ENCODE peak calls at places on chromosomes 11 and 22, in seven cellular contexts. F, Z, O, P, W, G and R are unnamed samples.

GRCh38 chr11:33742249-33742851 is 6.1 kb upstream of the CD59 start:
- DNase-seq in F (no peak), P (no peak), O (no peak), W (peak), Z (no peak), G (no peak), R (no peak)

GRCh38 chr11:2540521-2541320 is 95.9 kb downstream of the KCNQ1 start:
- DNase-seq in F (no peak), W (no peak), Z (no peak), P (peak), G (no peak), O (peak), R (no peak)

GRCh38 chr11:94882931-94883330 is 90.4 kb downstream of the CWC15 start:
- DNase-seq in P (no peak), F (no peak), G (no peak), O (no peak), Z (no peak), W (no peak), R (no peak)

GRCh38 chr11:72410956-72411355 is 23.4 kb downstream of the CLPB start:
- DNase-seq in P (no peak), G (no peak), F (no peak), O (no peak), W (no peak), Z (no peak), R (no peak)

GRCh38 chr11:58923300-58923788 is 15.9 kb upstream of the GLYATL1 start:
- DNase-seq in W (peak), P (no peak), Z (no peak), O (peak), G (peak), F (peak), R (peak)

GRCh38 chr22:22408731-22409696 is 99.5 kb downstream of the ZNF280B start:
- DNase-seq in O (peak), G (peak), F (peak), W (peak), P (no peak), Z (no peak), R (no peak)

GRCh38 chr11:19632435-19632834 is 80.2 kb upstream of the NAV2 start:
- DNase-seq in G (no peak), Z (no peak), W (no peak), O (no peak), P (no peak), F (no peak), R (no peak)

GRCh38 chr22:37544955-37545702 is 15.2 kb upstream of the CDC42EP1 start:
- DNase-seq in G (no peak), P (peak), Z (peak), W (peak), O (peak), F (no peak), R (no peak)

GRCh38 chr11:17410606-17411379 is 22.3 kb upstream of the KCNJ11 start:
- DNase-seq in F (no peak), G (no peak), Z (no peak), W (no peak), P (no peak), O (peak), R (no peak)

GRCh38 chr22:38754247-38755154 is 1.3 kb downstream of the SUN2 start:
- DNase-seq in O (peak), Z (no peak), F (peak), W (no peak), P (no peak), G (no peak), R (no peak)

GRCh38 chr22:35903571-35904331 is 124.9 kb downstream of the RBFOX2 start:
- DNase-seq in F (no peak), P (no peak), O (no peak), G (no peak), W (no peak), Z (no peak), R (no peak)

GRCh38 chr11:47269002-47269828 is 718 bp upstream of the MADD start:
- DNase-seq in F (peak), O (peak), P (peak), G (peak), Z (peak), W (peak), R (peak)

GRCh38 chr11:122517403-122518379 is 137.8 kb upstream of the UBASH3B start:
- DNase-seq in G (no peak), O (no peak), P (no peak), Z (no peak), W (no peak), F (no peak), R (no peak)

GRCh38 chr22:29867260-29867659 is 15.7 kb upstream of the MTMR3 start:
- DNase-seq in O (no peak), F (no peak), Z (no peak), G (no peak), W (no peak), P (no peak), R (no peak)

GRCh38 chr11:78205256-78205655 is 16.5 kb downstream of the USP35 start:
- DNase-seq in O (no peak), F (no peak), P (peak), Z (no peak), W (no peak), G (no peak), R (no peak)

GRCh38 chr11:33801821-33802413 is 27.6 kb upstream of the FBXO3 start:
- DNase-seq in G (no peak), P (no peak), O (no peak), W (no peak), Z (no peak), F (no peak), R (no peak)

GRCh38 chr22:31378123-31378522 is 21.3 kb upstream of the DRG1 start:
- DNase-seq in W (no peak), F (no peak), O (no peak), P (no peak), G (no peak), Z (no peak), R (no peak)

GRCh38 chr11:72406536-72407507 is 27.5 kb downstream of the CLPB start:
- DNase-seq in W (no peak), Z (no peak), O (no peak), G (no peak), P (no peak), F (no peak), R (no peak)

GRCh38 chr11:76793391-76793811 is 10.2 kb downstream of the TSKU start:
- DNase-seq in Z (no peak), P (no peak), O (no peak), G (no peak), W (no peak), F (peak), R (no peak)

GRCh38 chr11:19946681-19947080 is 213.6 kb downstream of the DBX1 start:
- DNase-seq in G (no peak), F (no peak), O (no peak), P (no peak), Z (no peak), W (no peak), R (no peak)

GRCh38 chr11:74004694-74005615 is 3.9 kb downstream of the UCP3 start:
- DNase-seq in G (no peak), P (no peak), Z (peak), O (no peak), F (no peak), W (no peak), R (no peak)

GRCh38 chr11:75237050-75237449 is 3.5 kb upstream of the TPBGL start:
- DNase-seq in P (no peak), O (no peak), W (no peak), F (no peak), G (no peak), Z (no peak), R (no peak)

GRCh38 chr11:17343907-17344306 is 7.7 kb upstream of the NCR3LG1 start:
- DNase-seq in O (no peak), Z (no peak), P (no peak), W (no peak), F (no peak), G (no peak), R (no peak)

GRCh38 chr11:9765320-9766101 is 101.6 kb downstream of the SWAP70 start:
- DNase-seq in P (no peak), G (no peak), F (peak), Z (no peak), O (peak), W (no peak), R (no peak)

GRCh38 chr11:114438303-114438702 is 964 bp upstream of the REXO2 start:
- DNase-seq in O (no peak), P (no peak), F (no peak), W (no peak), Z (no peak), G (no peak), R (no peak)

GRCh38 chr22:17638182-17638431 is 450 bp upstream of the BCL2L13 start:
- DNase-seq in O (no peak), F (peak), W (peak), Z (no peak), G (no peak), P (no peak), R (no peak)

GRCh38 chr22:24025475-24025874 is 14.4 kb downstream of the CABIN1 start:
- DNase-seq in O (no peak), W (no peak), P (no peak), G (no peak), Z (no peak), F (no peak), R (no peak)

GRCh38 chr22:19874307-19875060 is 19.8 kb upstream of the GNB1L start:
- DNase-seq in Z (no peak), O (peak), G (no peak), W (no peak), F (no peak), P (peak), R (no peak)

GRCh38 chr11:91792779-91793262 is 431.8 kb upstream of the FAT3 start:
- DNase-seq in F (no peak), Z (no peak), G (no peak), P (no peak), W (no peak), O (no peak), R (no peak)

GRCh38 chr11:33262016-33262638 is 4.9 kb downstream of the HIPK3 start:
- DNase-seq in O (no peak), G (no peak), Z (no peak), W (no peak), P (no peak), F (no peak), R (no peak)

GRCh38 chr11:122120096-122120495 is 4.1 kb upstream of the BLID start:
- DNase-seq in G (no peak), P (no peak), W (no peak), O (no peak), Z (no peak), F (no peak), R (no peak)

GRCh38 chr11:1572200-1573076 is at the start of gene DUSP8:
- DNase-seq in W (peak), Z (peak), O (peak), F (peak), P (peak), G (peak), R (no peak)

GRCh38 chr11:64810891-64811272 is 531 bp upstream of the MEN1 start:
- DNase-seq in O (peak), P (no peak), G (no peak), W (no peak), F (peak), Z (no peak), R (no peak)

GRCh38 chr11:72754544-72755155 is 2.4 kb upstream of the ARAP1 start:
- DNase-seq in G (no peak), Z (no peak), F (no peak), O (no peak), P (no peak), W (no peak), R (no peak)

GRCh38 chr22:36055376-36056310 is 27.0 kb upstream of the RBFOX2 start:
- DNase-seq in P (no peak), F (no peak), Z (no peak), G (no peak), W (no peak), O (no peak), R (no peak)

GRCh38 chr11:120834686-120835225 is 189.1 kb upstream of the TBCEL start:
- DNase-seq in P (no peak), G (no peak), F (no peak), O (no peak), Z (no peak), W (no peak), R (no peak)

GRCh38 chr11:117232022-117232878 is at the start of the genes PCSK7 and RNF214:
- DNase-seq in G (peak), F (peak), W (peak), P (peak), Z (peak), O (peak), R (no peak)

GRCh38 chr11:75667268-75667830 is 1.5 kb downstream of the MAP6 start:
- DNase-seq in Z (no peak), W (no peak), P (peak), O (peak), F (peak), G (no peak), R (no peak)

GRCh38 chr22:35409783-35410662 is 10.1 kb downstream of the MCM5 start:
- DNase-seq in P (no peak), F (no peak), W (no peak), O (no peak), Z (no peak), G (peak), R (peak)